ENCODE peak calls at places on chromosome 3, in six cellular contexts. J, F, E, P, Z and M are unnamed samples.

GRCh38 chr3:129095285-129095684 is 26.3 kb downstream of the RAB43 start:
- DNase-seq in E (no peak), F (no peak), J (no peak), Z (no peak), P (no peak), M (no peak)

GRCh38 chr3:60225848-60226247 is 1025.4 kb downstream of the FHIT start:
- DNase-seq in P (no peak), F (no peak), Z (no peak), J (no peak), E (no peak), M (no peak)

GRCh38 chr3:14371573-14372474 is 30.6 kb upstream of the SLC6A6 start:
- DNase-seq in E (peak), F (no peak), J (no peak), Z (peak), P (peak), M (peak)

GRCh38 chr3:131503328-131503650 is 518 bp upstream of the MRPL3 start:
- DNase-seq in F (no peak), P (no peak), E (no peak), Z (no peak), J (no peak), M (no peak)

GRCh38 chr3:4313606-4314308 is 10.6 kb downstream of the SETMAR start:
- DNase-seq in P (no peak), Z (peak), F (no peak), J (no peak), E (no peak), M (no peak)

GRCh38 chr3:99945328-99945995 is 127.8 kb downstream of the CMSS1 start:
- DNase-seq in P (no peak), E (peak), J (no peak), Z (no peak), F (no peak), M (peak)

GRCh38 chr3:193594946-193595689 is 2.1 kb downstream of the OPA1 start:
- DNase-seq in Z (no peak), J (no peak), P (no peak), E (no peak), F (no peak), M (no peak)

GRCh38 chr3:187011915-187012314 is 81.6 kb downstream of the ST6GAL1 start:
- DNase-seq in E (no peak), Z (no peak), J (peak), F (no peak), P (no peak), M (peak)

GRCh38 chr3:56624725-56625124 is 58.3 kb downstream of the TASOR start:
- DNase-seq in P (no peak), J (no peak), E (no peak), F (no peak), Z (no peak), M (no peak)

GRCh38 chr3:148902173-148902791 is 37.2 kb downstream of the CPA3 start:
- DNase-seq in J (no peak), F (no peak), E (no peak), Z (no peak), P (no peak), M (no peak)

GRCh38 chr3:149706905-149707304 is 45.4 kb downstream of the COMMD2 start:
- DNase-seq in P (no peak), J (no peak), E (no peak), Z (no peak), F (no peak), M (no peak)

GRCh38 chr3:171194965-171195364 is 168.4 kb upstream of the SLC2A2 start:
- DNase-seq in J (no peak), F (no peak), E (no peak), P (no peak), Z (no peak), M (no peak)

GRCh38 chr3:49351521-49352011 is 6.6 kb downstream of the GPX1 start:
- DNase-seq in Z (peak), E (no peak), J (no peak), F (no peak), P (no peak), M (no peak)

GRCh38 chr3:80676869-80677268 is 909.1 kb upstream of the ROBO1 start:
- DNase-seq in E (no peak), F (no peak), Z (no peak), J (no peak), P (no peak), M (no peak)

DNA sequence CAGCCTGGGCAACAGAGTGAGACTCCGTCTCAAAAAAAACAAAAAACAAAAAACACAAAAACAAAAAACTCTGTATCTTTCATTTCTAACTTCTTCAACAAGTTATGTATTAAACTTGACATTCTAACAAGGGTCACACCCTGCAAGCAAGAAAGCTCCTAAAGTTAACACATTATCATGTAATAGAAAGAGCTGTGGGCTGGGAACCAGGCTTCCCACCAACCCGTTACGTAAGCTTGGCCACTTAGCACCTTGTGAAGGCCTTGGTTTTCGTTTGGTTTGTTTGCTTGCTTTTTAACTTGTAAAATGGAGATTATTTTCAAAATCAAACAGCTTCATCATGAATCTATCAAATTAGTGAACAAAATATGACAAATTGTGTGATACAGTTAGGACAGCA is 47.0 kb downstream of the HEG1 start:
- DNase-seq in Z (no peak), F (no peak), E (no peak), P (no peak), J (no peak), M (no peak)
- TF ChIP-seq CTCF in Z (no peak), F (no peak), E (no peak), P (no peak), J (no peak), M (no peak)

DNA sequence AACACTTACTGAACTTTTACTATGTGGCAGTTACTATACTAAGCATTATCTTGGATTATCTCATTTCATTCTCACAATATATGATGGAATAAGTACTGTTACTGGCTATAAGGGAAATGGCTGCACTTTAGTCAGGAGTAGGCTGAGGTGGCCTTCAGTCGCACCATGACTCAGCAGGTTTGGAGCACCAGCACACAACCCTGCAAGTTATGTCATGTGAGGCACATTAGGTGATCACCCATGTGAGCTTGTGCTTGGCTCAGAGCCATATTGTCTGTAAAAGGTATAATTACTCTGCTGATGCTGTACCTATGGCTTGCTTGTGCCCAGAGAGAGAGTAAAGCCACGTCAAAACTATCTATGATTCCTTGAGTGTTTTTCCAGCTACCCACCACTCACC is 54.1 kb upstream of the TIPARP start:
- DNase-seq in Z (peak), P (no peak), F (no peak), E (no peak), J (no peak), M (no peak)
- TF ChIP-seq EP300 in Z (no peak), P (no peak), F (no peak), E (no peak), J (no peak), M (no peak)

GRCh38 chr3:11099306-11099705 is 55.0 kb upstream of the HRH1 start:
- DNase-seq in J (no peak), F (no peak), Z (no peak), E (no peak), P (no peak), M (no peak)

GRCh38 chr3:11096266-11097135 is 57.8 kb upstream of the HRH1 start:
- DNase-seq in E (peak), F (peak), Z (peak), P (peak), J (no peak), M (peak)

GRCh38 chr3:11093823-11094340 is 60.4 kb upstream of the HRH1 start:
- DNase-seq in F (no peak), P (no peak), Z (no peak), J (no peak), E (no peak), M (no peak)

GRCh38 chr3:11091791-11092190 is 62.5 kb upstream of the HRH1 start:
- DNase-seq in F (no peak), J (no peak), P (no peak), Z (no peak), E (no peak), M (no peak)

GRCh38 chr3:11095932-11096265 is 58.4 kb upstream of the HRH1 start:
- DNase-seq in F (no peak), J (no peak), P (no peak), Z (peak), E (no peak), M (no peak)
- TF ChIP-seq CTCF in F (no peak), J (no peak), P (no peak), Z (peak), E (no peak), M (no peak)

GRCh38 chr3:30156586-30157498 is 449.6 kb upstream of the TGFBR2 start:
- DNase-seq in Z (peak), J (no peak), E (no peak), F (no peak), P (no peak), M (no peak)
- TF ChIP-seq EP300 in Z (no peak), J (no peak), E (no peak), F (no peak), P (no peak), M (no peak)

GRCh38 chr3:179278151-179278550 is 27.2 kb upstream of the KCNMB3 start:
- DNase-seq in E (no peak), F (no peak), Z (no peak), P (no peak), J (peak), M (no peak)
- TF ChIP-seq CTCF in E (no peak), F (no peak), Z (no peak), P (no peak), J (no peak), M (no peak)

GRCh38 chr3:159146856-159147255 is 345.0 kb downstream of the MFSD1 start:
- DNase-seq in E (no peak), Z (no peak), P (no peak), J (no peak), F (no peak), M (no peak)

GRCh38 chr3:159148466-159148865 is 346.6 kb downstream of the MFSD1 start:
- DNase-seq in P (no peak), F (no peak), E (no peak), Z (no peak), J (no peak), M (no peak)

GRCh38 chr3:159144472-159144871 is 342.6 kb downstream of the MFSD1 start:
- DNase-seq in E (no peak), Z (no peak), P (no peak), J (no peak), F (no peak), M (no peak)

GRCh38 chr3:159149633-159150032 is 347.8 kb downstream of the MFSD1 start:
- DNase-seq in E (no peak), Z (no peak), P (no peak), F (no peak), J (no peak), M (no peak)

GRCh38 chr3:159144891-159145290 is 343.0 kb downstream of the MFSD1 start:
- DNase-seq in P (no peak), Z (no peak), J (no peak), E (no peak), F (no peak), M (no peak)
- TF ChIP-seq EP300 in P (no peak), Z (no peak), J (no peak), E (no peak), F (no peak), M (no peak)

DNA sequence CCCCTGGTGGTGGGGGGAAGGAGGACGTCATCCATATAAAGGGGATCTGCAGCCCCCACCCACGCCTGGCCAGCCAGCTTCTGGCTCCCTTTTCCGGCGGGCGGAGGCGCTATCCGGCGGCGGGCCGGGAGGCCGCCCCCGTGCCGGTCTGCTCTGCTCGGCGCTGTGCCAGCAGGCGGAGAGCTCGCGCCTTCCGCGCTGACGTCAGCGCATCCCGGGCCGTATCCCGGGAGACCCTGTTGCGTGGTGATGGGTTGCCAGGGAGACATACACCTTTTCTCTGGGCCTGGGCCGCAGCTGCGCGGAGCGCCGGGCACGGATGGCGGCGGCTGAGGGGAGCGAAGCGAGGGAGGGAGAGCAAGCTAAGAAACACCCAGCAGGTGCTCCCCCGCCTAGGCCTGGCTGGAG is 1.1 kb downstream of the FAM131A start:
- DNase-seq in J (no peak), F (peak), E (peak), Z (no peak), P (peak), M (peak)
- TF ChIP-seq CTCF in J (no peak), F (peak), E (no peak), Z (no peak), P (no peak), M (peak)

GRCh38 chr3:46393554-46394434 is 13.1 kb downstream of the CCR5AS start:
- DNase-seq in E (no peak), Z (no peak), F (no peak), P (no peak), J (no peak), M (no peak)
- TF ChIP-seq EP300 in E (no peak), Z (no peak), F (no peak), P (no peak), J (no peak), M (no peak)

GRCh38 chr3:180563411-180563810 is 38.6 kb upstream of the TTC14 start:
- DNase-seq in E (no peak), P (no peak), J (no peak), Z (no peak), F (no peak), M (no peak)
- TF ChIP-seq CTCF in E (no peak), P (no peak), J (no peak), Z (no peak), F (no peak), M (no peak)

GRCh38 chr3:179673522-179673921 is 20.7 kb downstream of the USP13 start:
- DNase-seq in E (no peak), F (no peak), J (peak), Z (no peak), P (no peak), M (peak)

GRCh38 chr3:179671309-179671708 is 18.5 kb downstream of the USP13 start:
- DNase-seq in E (no peak), P (no peak), J (no peak), F (no peak), Z (no peak), M (no peak)

GRCh38 chr3:179671709-179672337 is 19.0 kb downstream of the USP13 start:
- DNase-seq in E (no peak), J (no peak), F (no peak), Z (no peak), P (no peak), M (no peak)

GRCh38 chr3:179670311-179670710 is 17.5 kb downstream of the USP13 start:
- DNase-seq in F (no peak), J (no peak), E (no peak), Z (no peak), P (no peak), M (no peak)

GRCh38 chr3:179672918-179673317 is 20.1 kb downstream of the USP13 start:
- DNase-seq in F (no peak), E (no peak), P (no peak), J (peak), Z (no peak), M (no peak)
- TF ChIP-seq EP300 in F (no peak), E (no peak), P (no peak), J (no peak), Z (no peak), M (no peak)